ENCODE peak calls at places on chromosome 12, in nine cellular contexts. E, A, D, P, I, W, M, Q and J are unnamed samples.

GRCh38 chr12:106282457-106283097 is 20.0 kb upstream of the TCP11L2 start:
- DNase-seq in A (peak; percentile 72), D (no peak), E (no peak), I (no peak), W (peak; percentile 30), M (peak; percentile 40), Q (peak; percentile 82), P (peak; percentile 62), J (peak; percentile 47)

GRCh38 chr12:104370989-104371870 is 67.7 kb downstream of the EID3 start:
- DNase-seq in A (peak; percentile 61), P (no peak), Q (no peak), D (no peak), M (peak; percentile 64), W (peak; percentile 17), I (no peak), E (no peak), J (no peak)

GRCh38 chr12:123532808-123533649 is 490 bp downstream of the RILPL1 start:
- DNase-seq in W (peak; percentile 71), I (peak; percentile 82), E (no peak), A (peak; percentile 34), Q (peak; percentile 19), M (no peak), D (peak; percentile 41), P (peak; percentile 28), J (no peak)

GRCh38 chr12:75779891-75780501 is 251.6 kb downstream of the PHLDA1 start:
- DNase-seq in M (no peak), Q (no peak), A (no peak), I (no peak), D (no peak), E (no peak), P (no peak), W (no peak), J (no peak)

GRCh38 chr12:56122637-56123036 is 4.6 kb downstream of the ZC3H10 start:
- DNase-seq in Q (no peak), M (no peak), W (no peak), I (no peak), P (no peak), A (no peak), D (no peak), E (no peak), J (no peak)

GRCh38 chr12:29207120-29207519 is 58.0 kb downstream of the FAR2 start:
- DNase-seq in A (peak; percentile 51), P (no peak), Q (no peak), D (peak; percentile 30), E (no peak), I (no peak), M (peak; percentile 76), W (no peak), J (no peak)

GRCh38 chr12:63844391-63845341 is at the start of gene SRGAP1:
- DNase-seq in P (peak; percentile 52), M (peak; percentile 60), D (peak; percentile 76), E (peak; percentile 29), A (peak; percentile 87), Q (no peak), I (peak; percentile 82), W (no peak), J (peak; percentile 26)

GRCh38 chr12:30329281-30329680 is 366.4 kb downstream of the IPO8 start:
- DNase-seq in D (no peak), P (no peak), A (peak; percentile 7), M (no peak), I (no peak), E (no peak), Q (no peak), W (no peak), J (no peak)

GRCh38 chr12:1845427-1845826 is 25.1 kb downstream of the LRTM2 start:
- DNase-seq in W (no peak), A (no peak), E (no peak), P (no peak), M (no peak), I (peak; percentile 48), Q (no peak), D (no peak), J (no peak)

GRCh38 chr12:125110641-125111360 is 45.6 kb downstream of the AACS start:
- DNase-seq in Q (no peak), A (peak; percentile 90), I (peak; percentile 14), P (no peak), W (no peak), E (no peak), M (no peak), D (no peak), J (no peak)

GRCh38 chr12:14845350-14845750 is 2.0 kb upstream of the ART4 start:
- DNase-seq in M (peak; percentile 65), D (peak; percentile 64), W (peak; percentile 32), P (peak; percentile 50), E (no peak), Q (peak; percentile 75), I (no peak), A (peak; percentile 80), J (peak; percentile 58)

GRCh38 chr12:13561923-13562322 is 365.4 kb downstream of the EMP1 start:
- DNase-seq in P (no peak), D (no peak), E (no peak), M (no peak), I (no peak), A (no peak), W (no peak), Q (no peak), J (no peak)

GRCh38 chr12:13563743-13564125 is 367.2 kb downstream of the EMP1 start:
- DNase-seq in D (no peak), I (peak; percentile 42), M (no peak), W (no peak), E (no peak), Q (no peak), P (no peak), A (no peak), J (no peak)

GRCh38 chr12:13562915-13563742 is 366.6 kb downstream of the EMP1 start:
- DNase-seq in W (no peak), A (no peak), D (no peak), Q (no peak), M (no peak), P (no peak), I (peak; percentile 71), E (no peak), J (no peak)

GRCh38 chr12:13566286-13566685 is 369.8 kb downstream of the EMP1 start:
- DNase-seq in D (no peak), P (no peak), I (no peak), A (no peak), Q (no peak), W (no peak), E (no peak), M (no peak), J (no peak)

GRCh38 chr12:13564266-13564810 is 367.8 kb downstream of the EMP1 start:
- DNase-seq in E (no peak), W (no peak), P (no peak), Q (no peak), I (peak; percentile 51), M (no peak), A (no peak), D (no peak), J (no peak)
- TF ChIP-seq CTCF in E (no peak), W (no peak), P (no peak), Q (no peak), I (no peak), M (no peak), A (no peak), D (no peak), J (no peak)

DNA sequence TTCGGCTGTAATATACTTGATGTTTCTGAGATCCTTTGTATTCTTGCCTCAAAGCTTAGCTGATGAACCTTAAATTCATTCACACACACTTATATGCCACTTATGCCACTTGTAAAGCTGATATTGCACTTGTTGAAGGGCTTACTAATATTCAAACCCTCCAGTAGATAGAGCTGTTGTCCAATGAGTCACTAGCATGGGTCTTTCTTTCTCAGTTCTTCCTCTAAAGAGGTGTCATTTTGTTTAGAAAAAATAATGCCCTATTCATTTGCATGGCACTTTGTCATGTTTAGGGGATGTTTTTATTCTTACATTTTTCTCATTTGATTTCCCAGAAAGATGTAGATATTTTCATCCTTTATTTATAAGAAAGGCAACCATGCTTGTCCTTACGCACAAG is 56.4 kb downstream of the MON2 start:
- DNase-seq in P (no peak), M (no peak), E (no peak), I (no peak), Q (no peak), W (no peak), D (no peak), A (peak; percentile 16), J (no peak)
- TF ChIP-seq CTCF in P (no peak), M (no peak), E (no peak), I (no peak), Q (no peak), W (no peak), D (no peak), A (no peak), J (peak; percentile 27)

GRCh38 chr12:108911915-108912314 is 32.0 kb downstream of the DAO start:
- DNase-seq in I (no peak), M (no peak), Q (no peak), P (no peak), A (no peak), W (no peak), D (no peak), E (no peak), J (no peak)

GRCh38 chr12:108912361-108912760 is 32.5 kb downstream of the DAO start:
- DNase-seq in M (no peak), I (no peak), A (no peak), D (no peak), P (no peak), E (no peak), W (no peak), Q (no peak), J (no peak)

GRCh38 chr12:108907861-108908302 is 28.0 kb downstream of the DAO start:
- DNase-seq in W (no peak), P (no peak), Q (no peak), E (no peak), A (peak; percentile 5), I (no peak), M (peak; percentile 1), D (peak; percentile 32), J (no peak)

GRCh38 chr12:108905725-108906124 is 25.8 kb downstream of the DAO start:
- DNase-seq in I (no peak), W (no peak), A (no peak), P (no peak), M (no peak), Q (no peak), D (no peak), E (no peak), J (no peak)

GRCh38 chr12:108906971-108907370 is 27.1 kb downstream of the DAO start:
- DNase-seq in W (no peak), Q (no peak), A (no peak), E (no peak), I (no peak), M (no peak), D (no peak), P (no peak), J (no peak)
- TF ChIP-seq CTCF in W (no peak), Q (no peak), A (no peak), E (no peak), I (no peak), M (no peak), D (no peak), P (no peak), J (no peak)

DNA sequence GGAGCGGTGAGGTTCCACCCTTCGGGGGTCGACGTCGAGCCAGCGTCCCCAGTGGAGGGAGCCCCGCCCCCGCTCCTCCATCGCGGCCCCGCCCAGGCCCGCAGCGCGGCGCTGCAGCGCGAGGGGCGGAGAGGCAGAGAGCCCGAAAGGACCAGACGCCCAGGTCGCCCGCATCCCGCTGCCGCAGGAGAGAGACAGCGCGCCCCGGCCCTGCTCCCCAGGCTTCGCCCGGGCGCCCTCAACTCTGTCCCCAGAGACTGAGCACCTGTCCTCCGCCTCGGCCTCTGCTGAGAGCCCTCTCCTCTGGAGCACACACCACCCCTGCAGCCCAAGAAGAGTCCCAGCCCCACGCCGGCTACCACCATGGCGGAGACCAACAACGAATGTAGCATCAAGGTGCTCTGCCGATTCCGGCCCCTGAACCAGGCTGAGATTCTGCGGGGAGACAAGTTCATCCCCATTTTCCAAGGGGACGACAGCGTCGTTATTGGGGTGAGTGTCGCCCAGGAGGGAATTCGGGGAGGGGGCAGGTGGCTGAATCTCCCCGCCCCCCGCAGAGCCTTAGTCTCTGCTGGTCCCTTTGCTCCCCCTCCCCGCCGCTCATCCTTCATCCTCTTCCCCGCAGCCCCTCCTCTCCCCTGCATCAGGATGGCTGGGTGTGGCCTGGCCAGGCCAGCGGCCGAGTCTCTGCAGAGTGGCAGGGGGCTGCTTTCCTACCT is at the start of gene KIF5A:
- DNase-seq in Q (peak; percentile 35), P (no peak), A (no peak), I (peak; percentile 71), E (no peak), W (peak; percentile 80), D (no peak), M (no peak), J (peak; percentile 72)
- TF ChIP-seq CTCF in Q (peak; percentile 16), P (no peak), A (peak; percentile 5), I (no peak), E (no peak), W (no peak), D (no peak), M (no peak), J (peak; percentile 32)